ENCODE peak calls at places on chromosomes 12 and 14, in eight cellular contexts. One of them, this sample, is unnamed.

GRCh38 chr12:94603434-94604068 is 46.8 kb downstream of the TMCC3 start:
- DNase-seq in uterus: no peak
- DNase-seq in IMR-90: no peak
- DNase-seq in SK-N-DZ: no peak
- DNase-seq in hippocampal formation: no peak
- DNase-seq in NCI-H345: no peak
- DNase-seq in H9: no peak
- DNase-seq in substantia nigra: no peak
- DNase-seq in this sample: no peak

GRCh38 chr12:53862831-53863230 is 75.8 kb upstream of the HOXC13 start:
- DNase-seq in uterus: no peak
- DNase-seq in IMR-90: peak; percentile 2
- DNase-seq in SK-N-DZ: no peak
- DNase-seq in hippocampal formation: no peak
- DNase-seq in NCI-H345: no peak
- DNase-seq in H9: no peak
- DNase-seq in substantia nigra: no peak
- DNase-seq in this sample: no peak

GRCh38 chr12:94941440-94941862 is 62.0 kb downstream of the NDUFA12 start:
- DNase-seq in uterus: peak; percentile 20
- DNase-seq in IMR-90: peak; percentile 79
- DNase-seq in SK-N-DZ: peak; percentile 65
- DNase-seq in hippocampal formation: no peak
- DNase-seq in NCI-H345: peak; percentile 58
- DNase-seq in H9: no peak
- DNase-seq in substantia nigra: no peak
- DNase-seq in this sample: no peak

GRCh38 chr12:101884174-101884573 is 6.8 kb downstream of the DRAM1 start:
- DNase-seq in uterus: no peak
- DNase-seq in IMR-90: no peak
- DNase-seq in SK-N-DZ: no peak
- DNase-seq in hippocampal formation: no peak
- DNase-seq in NCI-H345: no peak
- DNase-seq in H9: no peak
- DNase-seq in substantia nigra: no peak
- DNase-seq in this sample: no peak

GRCh38 chr14:24982472-24983155 is 67.3 kb downstream of the STXBP6 start:
- DNase-seq in uterus: no peak
- DNase-seq in IMR-90: peak; percentile 97
- DNase-seq in SK-N-DZ: no peak
- DNase-seq in hippocampal formation: no peak
- DNase-seq in NCI-H345: no peak
- DNase-seq in H9: no peak
- DNase-seq in substantia nigra: no peak
- DNase-seq in this sample: no peak

GRCh38 chr14:65373671-65374039 is 38.9 kb upstream of the FUT8 start:
- DNase-seq in uterus: no peak
- DNase-seq in IMR-90: no peak
- DNase-seq in SK-N-DZ: no peak
- DNase-seq in hippocampal formation: peak; percentile 60
- DNase-seq in NCI-H345: no peak
- DNase-seq in H9: no peak
- DNase-seq in substantia nigra: peak; percentile 64
- DNase-seq in this sample: peak; percentile 93

GRCh38 chr12:120997448-120997847 is 18.8 kb downstream of the C12orf43 start:
- DNase-seq in uterus: no peak
- DNase-seq in IMR-90: no peak
- DNase-seq in SK-N-DZ: no peak
- DNase-seq in hippocampal formation: no peak
- DNase-seq in NCI-H345: no peak
- DNase-seq in H9: no peak
- DNase-seq in substantia nigra: no peak
- DNase-seq in this sample: no peak

GRCh38 chr12:75935544-75936242 is 95.9 kb downstream of the PHLDA1 start:
- DNase-seq in uterus: no peak
- DNase-seq in IMR-90: no peak
- DNase-seq in SK-N-DZ: no peak
- DNase-seq in hippocampal formation: no peak
- DNase-seq in NCI-H345: no peak
- DNase-seq in H9: no peak
- DNase-seq in substantia nigra: no peak
- DNase-seq in this sample: no peak

GRCh38 chr14:37843969-37844607 is 248.7 kb downstream of the TTC6 start:
- DNase-seq in uterus: no peak
- DNase-seq in IMR-90: no peak
- DNase-seq in SK-N-DZ: no peak
- DNase-seq in hippocampal formation: no peak
- DNase-seq in NCI-H345: no peak
- DNase-seq in H9: no peak
- DNase-seq in substantia nigra: no peak
- DNase-seq in this sample: no peak

GRCh38 chr14:84806627-84807026 is 723.3 kb upstream of the FLRT2 start:
- DNase-seq in uterus: no peak
- DNase-seq in IMR-90: no peak
- DNase-seq in SK-N-DZ: no peak
- DNase-seq in hippocampal formation: no peak
- DNase-seq in NCI-H345: no peak
- DNase-seq in H9: no peak
- DNase-seq in substantia nigra: no peak
- DNase-seq in this sample: no peak

GRCh38 chr14:56891226-56891625 is 80.9 kb upstream of the OTX2 start:
- DNase-seq in uterus: no peak
- DNase-seq in IMR-90: no peak
- DNase-seq in SK-N-DZ: no peak
- DNase-seq in hippocampal formation: no peak
- DNase-seq in NCI-H345: no peak
- DNase-seq in H9: no peak
- DNase-seq in substantia nigra: no peak
- DNase-seq in this sample: peak; percentile 5

GRCh38 chr12:24600996-24601395 is 347.9 kb downstream of the BCAT1 start:
- DNase-seq in uterus: no peak
- DNase-seq in IMR-90: peak; percentile 92
- DNase-seq in SK-N-DZ: no peak
- DNase-seq in hippocampal formation: no peak
- DNase-seq in NCI-H345: no peak
- DNase-seq in H9: no peak
- DNase-seq in substantia nigra: no peak
- DNase-seq in this sample: no peak

GRCh38 chr14:74619672-74620131 is 7.7 kb upstream of the LTBP2 start:
- DNase-seq in uterus: peak; percentile 95
- DNase-seq in IMR-90: peak; percentile 98
- DNase-seq in SK-N-DZ: no peak
- DNase-seq in hippocampal formation: no peak
- DNase-seq in NCI-H345: no peak
- DNase-seq in H9: no peak
- DNase-seq in substantia nigra: no peak
- DNase-seq in this sample: no peak

GRCh38 chr14:75928587-75929230 is 53.1 kb downstream of the TGFB3 start:
- DNase-seq in uterus: no peak
- DNase-seq in IMR-90: peak; percentile 8
- DNase-seq in SK-N-DZ: no peak
- DNase-seq in hippocampal formation: peak; percentile 54
- DNase-seq in NCI-H345: no peak
- DNase-seq in H9: no peak
- DNase-seq in substantia nigra: no peak
- DNase-seq in this sample: no peak

GRCh38 chr12:109518820-109519665 is 41.6 kb downstream of the UBE3B start:
- DNase-seq in uterus: peak; percentile 28
- DNase-seq in IMR-90: peak; percentile 92
- DNase-seq in SK-N-DZ: peak; percentile 55
- DNase-seq in hippocampal formation: peak; percentile 76
- DNase-seq in NCI-H345: peak; percentile 22
- DNase-seq in H9: peak; percentile 62
- DNase-seq in substantia nigra: peak; percentile 55
- DNase-seq in this sample: peak; percentile 79

GRCh38 chr12:67671419-67671818 is 22.9 kb downstream of the DYRK2 start:
- DNase-seq in uterus: no peak
- DNase-seq in IMR-90: peak; percentile 77
- DNase-seq in SK-N-DZ: no peak
- DNase-seq in hippocampal formation: no peak
- DNase-seq in NCI-H345: no peak
- DNase-seq in H9: no peak
- DNase-seq in substantia nigra: no peak
- DNase-seq in this sample: no peak

GRCh38 chr12:67578976-67579661 is 69.4 kb upstream of the DYRK2 start:
- DNase-seq in uterus: no peak
- DNase-seq in IMR-90: no peak
- DNase-seq in SK-N-DZ: no peak
- DNase-seq in hippocampal formation: no peak
- DNase-seq in NCI-H345: no peak
- DNase-seq in H9: no peak
- DNase-seq in substantia nigra: no peak
- DNase-seq in this sample: no peak

GRCh38 chr12:82781288-82782078 is 94.8 kb downstream of the TMTC2 start:
- DNase-seq in uterus: no peak
- DNase-seq in IMR-90: no peak
- DNase-seq in SK-N-DZ: no peak
- DNase-seq in hippocampal formation: peak; percentile 85
- DNase-seq in NCI-H345: no peak
- DNase-seq in H9: no peak
- DNase-seq in substantia nigra: no peak
- DNase-seq in this sample: peak; percentile 91

GRCh38 chr12:59484575-59484974 is 111.3 kb upstream of the SLC16A7 start:
- DNase-seq in uterus: no peak
- DNase-seq in IMR-90: no peak
- DNase-seq in SK-N-DZ: no peak
- DNase-seq in hippocampal formation: no peak
- DNase-seq in NCI-H345: no peak
- DNase-seq in H9: no peak
- DNase-seq in substantia nigra: no peak
- DNase-seq in this sample: no peak

GRCh38 chr12:5318874-5319273 is 113.0 kb upstream of the NTF3 start:
- DNase-seq in uterus: no peak
- DNase-seq in IMR-90: peak; percentile 87
- DNase-seq in SK-N-DZ: no peak
- DNase-seq in hippocampal formation: no peak
- DNase-seq in NCI-H345: no peak
- DNase-seq in H9: no peak
- DNase-seq in substantia nigra: no peak
- DNase-seq in this sample: no peak

GRCh38 chr14:40870252-40870651 is 736.4 kb upstream of the LRFN5 start:
- DNase-seq in uterus: no peak
- DNase-seq in IMR-90: no peak
- DNase-seq in SK-N-DZ: no peak
- DNase-seq in hippocampal formation: peak; percentile 3
- DNase-seq in NCI-H345: no peak
- DNase-seq in H9: no peak
- DNase-seq in substantia nigra: no peak
- DNase-seq in this sample: no peak

GRCh38 chr12:42162198-42162597 is 17.5 kb upstream of the GXYLT1 start:
- DNase-seq in uterus: no peak
- DNase-seq in IMR-90: peak; percentile 67
- DNase-seq in SK-N-DZ: no peak
- DNase-seq in hippocampal formation: no peak
- DNase-seq in NCI-H345: no peak
- DNase-seq in H9: no peak
- DNase-seq in substantia nigra: no peak
- DNase-seq in this sample: no peak

GRCh38 chr14:75877292-75877691 is 104.5 kb downstream of the TGFB3 start:
- DNase-seq in uterus: no peak
- DNase-seq in IMR-90: peak; percentile 97
- DNase-seq in SK-N-DZ: no peak
- DNase-seq in hippocampal formation: no peak
- DNase-seq in NCI-H345: no peak
- DNase-seq in H9: no peak
- DNase-seq in substantia nigra: no peak
- DNase-seq in this sample: no peak

GRCh38 chr12:24482882-24483604 is 465.9 kb downstream of the BCAT1 start:
- DNase-seq in uterus: no peak
- DNase-seq in IMR-90: peak; percentile 50
- DNase-seq in SK-N-DZ: no peak
- DNase-seq in hippocampal formation: no peak
- DNase-seq in NCI-H345: no peak
- DNase-seq in H9: no peak
- DNase-seq in substantia nigra: no peak
- DNase-seq in this sample: no peak

GRCh38 chr14:102124419-102124818 is 15.3 kb upstream of the WDR20 start:
- DNase-seq in uterus: no peak
- DNase-seq in IMR-90: no peak
- DNase-seq in SK-N-DZ: no peak
- DNase-seq in hippocampal formation: no peak
- DNase-seq in NCI-H345: no peak
- DNase-seq in H9: no peak
- DNase-seq in substantia nigra: no peak
- DNase-seq in this sample: no peak

GRCh38 chr14:100612879-100613455 is 25.8 kb upstream of the BEGAIN start:
- DNase-seq in uterus: no peak
- DNase-seq in IMR-90: no peak
- DNase-seq in SK-N-DZ: no peak
- DNase-seq in hippocampal formation: no peak
- DNase-seq in NCI-H345: no peak
- DNase-seq in H9: no peak
- DNase-seq in substantia nigra: no peak
- DNase-seq in this sample: no peak

GRCh38 chr12:85076688-85077430 is 40.7 kb downstream of the LRRIQ1 start:
- DNase-seq in uterus: peak; percentile 17
- DNase-seq in IMR-90: peak; percentile 92
- DNase-seq in SK-N-DZ: peak; percentile 70
- DNase-seq in hippocampal formation: peak; percentile 71
- DNase-seq in NCI-H345: peak; percentile 63
- DNase-seq in H9: no peak
- DNase-seq in substantia nigra: no peak
- DNase-seq in this sample: peak; percentile 41

GRCh38 chr14:90630407-90630806 is 185.8 kb downstream of the TTC7B start:
- DNase-seq in uterus: no peak
- DNase-seq in IMR-90: no peak
- DNase-seq in SK-N-DZ: no peak
- DNase-seq in hippocampal formation: no peak
- DNase-seq in NCI-H345: no peak
- DNase-seq in H9: no peak
- DNase-seq in substantia nigra: no peak
- DNase-seq in this sample: no peak

GRCh38 chr12:50070314-50071060 is 13.1 kb downstream of the ASIC1 start:
- DNase-seq in uterus: peak; percentile 83
- DNase-seq in IMR-90: peak; percentile 84
- DNase-seq in SK-N-DZ: peak; percentile 83
- DNase-seq in hippocampal formation: peak; percentile 61
- DNase-seq in NCI-H345: peak; percentile 7
- DNase-seq in H9: peak; percentile 88
- DNase-seq in substantia nigra: peak; percentile 70
- DNase-seq in this sample: peak; percentile 85

GRCh38 chr12:115474525-115475353 is 790.8 kb upstream of the TBX3 start:
- DNase-seq in uterus: no peak
- DNase-seq in IMR-90: no peak
- DNase-seq in SK-N-DZ: no peak
- DNase-seq in hippocampal formation: no peak
- DNase-seq in NCI-H345: no peak
- DNase-seq in H9: no peak
- DNase-seq in substantia nigra: no peak
- DNase-seq in this sample: no peak

GRCh38 chr12:100163416-100164152 is 20.9 kb upstream of the BLTP3B start:
- DNase-seq in uterus: peak; percentile 38
- DNase-seq in IMR-90: peak; percentile 33
- DNase-seq in SK-N-DZ: peak; percentile 89
- DNase-seq in hippocampal formation: peak; percentile 74
- DNase-seq in NCI-H345: peak; percentile 91
- DNase-seq in H9: peak; percentile 96
- DNase-seq in substantia nigra: peak; percentile 39
- DNase-seq in this sample: peak; percentile 50

This sample was measured in globus pallidus.